ENCODE peak calls at places on chromosomes 7 and 10, in eight cellular contexts. I is body of pancreas; M is HCT116; O is CD8-positive, alpha-beta memory T cell; P is hepatocyte; A is neural progenitor cell; K is tibial nerve; G is spleen. H is an unnamed sample.

GRCh38 chr10:65907199-65907712 is 1018.6 kb upstream of the LRRTM3 start:
- DNase-seq in I (no peak), M (no peak), O (peak; percentile 35), P (no peak), A (no peak), K (no peak), G (no peak), H (no peak)

GRCh38 chr7:74101061-74101681 is 17.6 kb downstream of the LIMK1 start:
- DNase-seq in I (no peak), M (no peak), O (no peak), P (no peak), A (no peak), K (no peak), G (no peak), H (no peak)

GRCh38 chr7:121083790-121084251 is 95.3 kb downstream of the CPED1 start:
- DNase-seq in I (no peak), M (no peak), O (no peak), P (no peak), A (no peak), K (no peak), G (no peak), H (no peak)

GRCh38 chr7:134855467-134855866 is 76.0 kb downstream of the CALD1 start:
- DNase-seq in I (no peak), M (no peak), O (no peak), P (no peak), A (no peak), K (no peak), G (no peak), H (no peak)

GRCh38 chr10:45421231-45422097 is 47.4 kb downstream of the ALOX5 start:
- DNase-seq in I (peak; percentile 36), M (no peak), O (no peak), P (no peak), A (peak; percentile 0), K (no peak), G (peak; percentile 80), H (no peak)

GRCh38 chr10:77939561-77940001 is 13.0 kb upstream of the DLG5 start:
- DNase-seq in I (peak; percentile 49), M (no peak), O (no peak), P (peak; percentile 58), A (peak; percentile 34), K (peak; percentile 22), G (no peak), H (no peak)

GRCh38 chr7:43700059-43700501 is 29.2 kb downstream of the COA1 start:
- DNase-seq in I (no peak), M (peak; percentile 31), O (no peak), P (peak; percentile 63), A (peak; percentile 26), K (no peak), G (no peak), H (no peak)

GRCh38 chr7:155648752-155649339 is 4.4 kb downstream of the RBM33 start:
- DNase-seq in I (no peak), M (no peak), O (no peak), P (no peak), A (no peak), K (no peak), G (no peak), H (no peak)

GRCh38 chr10:5546891-5547683 is 22.3 kb downstream of the CALML3 start:
- DNase-seq in I (peak; percentile 80), M (peak; percentile 63), O (no peak), P (peak; percentile 55), A (no peak), K (peak; percentile 10), G (peak; percentile 22), H (peak; percentile 73)

GRCh38 chr7:98329974-98330373 is 48.5 kb downstream of the BRI3 start:
- DNase-seq in I (no peak), M (no peak), O (no peak), P (peak; percentile 38), A (no peak), K (no peak), G (no peak), H (no peak)

GRCh38 chr7:142413280-142414000 is 155.6 kb upstream of the PRSS58 start:
- DNase-seq in I (no peak), M (no peak), O (no peak), P (no peak), A (no peak), K (no peak), G (no peak), H (no peak)

GRCh38 chr7:129085148-129085547 is 30.2 kb upstream of the TNPO3 start:
- DNase-seq in I (no peak), M (no peak), O (no peak), P (no peak), A (no peak), K (no peak), G (no peak), H (no peak)

GRCh38 chr7:151895008-151895661 is 18.2 kb upstream of the PRKAG2 start:
- DNase-seq in I (no peak), M (no peak), O (no peak), P (no peak), A (no peak), K (no peak), G (peak; percentile 46), H (peak; percentile 43)
- H3K27me3 ChIP-seq in I (no peaks in the 10 kb centered on the region), M (peaks cover 17% of the 10 kb centered on the region), O (peaks cover 6% of the 10 kb centered on the region), P (no peaks in the 10 kb centered on the region), A (no peaks in the 10 kb centered on the region), K (no peaks in the 10 kb centered on the region), G (no peaks in the 10 kb centered on the region), H (no peaks in the 10 kb centered on the region)

DNA sequence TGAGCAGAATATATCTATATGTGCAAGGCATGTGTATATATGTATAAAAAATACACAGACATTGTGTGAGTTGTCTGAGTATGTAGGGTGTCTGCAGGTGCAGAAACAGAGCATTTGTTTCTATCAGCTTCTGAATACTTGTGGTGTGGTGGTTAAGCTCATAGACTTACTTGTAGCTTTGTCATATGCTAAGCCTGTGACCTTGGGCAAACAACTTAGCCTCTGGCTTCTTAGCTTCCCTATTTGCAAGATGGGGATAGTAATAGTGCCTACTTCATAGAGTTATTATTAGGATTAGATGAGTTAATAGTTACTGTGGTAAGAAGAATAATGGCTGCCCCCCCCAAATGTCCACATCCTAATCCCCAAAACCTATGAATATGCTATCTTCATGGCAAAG is 28.2 kb upstream of the PAX2 start:
- DNase-seq in I (no peak), M (no peak), O (no peak), P (no peak), A (no peak), K (no peak), G (no peak), H (no peak)
- H3K27me3 ChIP-seq in I (no peaks in the 10 kb centered on the region), M (no peaks in the 10 kb centered on the region), O (peaks cover 37% of the 10 kb centered on the region), P (peaks cover 97% of the 10 kb centered on the region), A (peaks cover 100% of the 10 kb centered on the region), K (peaks cover 2% of the 10 kb centered on the region), G (peaks cover 40% of the 10 kb centered on the region), H (peaks cover 13% of the 10 kb centered on the region)

GRCh38 chr10:51462076-51462779 is 237.2 kb downstream of the CSTF2T start:
- DNase-seq in I (no peak), M (no peak), O (no peak), P (no peak), A (no peak), K (no peak), G (no peak), H (no peak)
- H3K27me3 ChIP-seq in I (no peaks in the 10 kb centered on the region), M (peaks cover 7% of the 10 kb centered on the region), O (no peaks in the 10 kb centered on the region), P (no peaks in the 10 kb centered on the region), A (no peaks in the 10 kb centered on the region), K (no peaks in the 10 kb centered on the region), G (no peaks in the 10 kb centered on the region), H (no peaks in the 10 kb centered on the region)

DNA sequence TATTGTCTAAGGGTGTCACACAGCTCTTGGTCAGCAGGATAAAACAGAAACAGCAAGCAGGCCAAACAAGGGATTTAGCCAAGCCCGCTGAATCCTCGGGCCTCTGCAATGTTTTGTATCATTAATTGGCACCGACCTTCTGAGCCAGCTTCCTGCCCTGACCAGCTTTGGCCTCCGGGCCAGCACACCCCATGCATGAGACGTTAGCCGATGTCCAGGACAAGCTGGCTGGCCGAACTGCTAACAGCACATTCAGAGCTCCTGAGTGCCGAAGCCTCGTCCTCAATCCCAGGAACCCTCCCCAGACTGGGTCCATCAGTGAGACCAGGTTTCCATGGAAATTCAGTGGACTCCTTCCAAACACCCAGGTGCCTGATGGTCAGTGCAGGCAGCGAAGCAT is 134.3 kb upstream of the PFKP start:
- DNase-seq in I (no peak), M (no peak), O (no peak), P (no peak), A (no peak), K (no peak), G (no peak), H (no peak)
- H3K27me3 ChIP-seq in I (no peaks in the 10 kb centered on the region), M (peaks cover 28% of the 10 kb centered on the region), O (no peaks in the 10 kb centered on the region), P (peaks cover 10% of the 10 kb centered on the region), A (no peaks in the 10 kb centered on the region), K (no peaks in the 10 kb centered on the region), G (no peaks in the 10 kb centered on the region), H (no peaks in the 10 kb centered on the region)

GRCh38 chr10:43310872-43311271 is 44.0 kb upstream of the RASGEF1A start:
- DNase-seq in I (no peak), M (no peak), O (peak; percentile 8), P (no peak), A (no peak), K (no peak), G (no peak), H (no peak)

GRCh38 chr10:43306899-43307298 is 40.0 kb upstream of the RASGEF1A start:
- DNase-seq in I (no peak), M (no peak), O (peak; percentile 3), P (no peak), A (no peak), K (no peak), G (no peak), H (no peak)

GRCh38 chr10:43311794-43312193 is 44.9 kb upstream of the RASGEF1A start:
- DNase-seq in I (no peak), M (no peak), O (peak; percentile 6), P (no peak), A (no peak), K (no peak), G (no peak), H (no peak)

GRCh38 chr10:43307306-43307705 is 40.4 kb upstream of the RASGEF1A start:
- DNase-seq in I (no peak), M (no peak), O (peak; percentile 28), P (no peak), A (no peak), K (no peak), G (no peak), H (no peak)

DNA sequence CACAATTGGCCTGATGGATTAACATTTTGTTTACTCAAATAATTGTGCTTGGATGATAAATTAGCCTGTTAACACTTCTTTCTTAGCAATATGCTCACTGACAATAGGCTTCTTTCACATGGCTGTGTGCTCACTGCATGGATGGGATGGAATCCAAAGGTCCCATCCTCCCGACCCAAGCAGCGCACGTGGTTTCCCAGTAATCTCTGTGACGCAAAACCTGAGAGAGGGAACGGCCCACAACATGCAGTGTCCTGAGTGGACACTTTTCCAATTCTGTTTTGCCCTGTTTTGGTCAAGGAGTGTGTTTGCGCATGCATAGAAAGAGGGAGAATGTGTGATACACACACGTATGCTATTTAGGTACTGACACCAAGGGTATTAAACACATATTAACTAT is 42.1 kb upstream of the RASGEF1A start:
- DNase-seq in I (peak; percentile 49), M (no peak), O (no peak), P (no peak), A (no peak), K (peak; percentile 32), G (peak; percentile 39), H (peak; percentile 73)
- H3K27me3 ChIP-seq in I (no peaks in the 10 kb centered on the region), M (no peaks in the 10 kb centered on the region), O (no peaks in the 10 kb centered on the region), P (no peaks in the 10 kb centered on the region), A (peaks cover 8% of the 10 kb centered on the region), K (no peaks in the 10 kb centered on the region), G (no peaks in the 10 kb centered on the region), H (no peaks in the 10 kb centered on the region)

DNA sequence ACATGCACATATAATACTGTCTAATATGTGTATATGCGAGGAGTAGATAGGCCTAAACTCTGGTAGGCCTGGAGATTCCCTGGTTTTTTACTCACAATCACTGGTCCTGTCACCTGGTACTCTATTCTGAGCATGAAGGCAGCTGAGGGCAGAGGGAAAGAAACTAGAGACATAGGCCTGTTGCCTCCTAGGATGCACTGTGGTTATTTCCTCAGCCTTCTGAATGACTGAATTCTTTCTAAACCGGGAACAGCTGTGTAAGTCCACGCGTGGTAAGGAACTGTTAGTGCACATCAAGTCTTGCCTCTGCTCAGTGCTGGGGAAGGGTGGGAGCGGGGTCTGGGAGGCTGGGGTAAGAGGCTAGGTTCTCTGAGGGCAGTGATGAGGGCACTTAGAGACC is 7.7 kb downstream of the KAZALD1 start:
- DNase-seq in I (no peak), M (no peak), O (no peak), P (no peak), A (no peak), K (no peak), G (no peak), H (no peak)
- H3K27me3 ChIP-seq in I (no peaks in the 10 kb centered on the region), M (no peaks in the 10 kb centered on the region), O (peaks cover 28% of the 10 kb centered on the region), P (peaks cover 26% of the 10 kb centered on the region), A (peaks cover 81% of the 10 kb centered on the region), K (no peaks in the 10 kb centered on the region), G (peaks cover 10% of the 10 kb centered on the region), H (no peaks in the 10 kb centered on the region)

H was measured in right lobe of liver.